ENCODE peak calls at places on chromosome 17, in nine cellular contexts. K is vagina, P is Panc1, S is prostate gland, U is upper lobe of left lung, T is GM23338, D is HCT116, C is HL-60, V is stomach. A is an unnamed sample.

GRCh38 chr17:12357600-12357999 is 308.1 kb upstream of the MYOCD start:
- DNase-seq in U (no peak), D (no peak), S (no peak), T (no peak), V (no peak), C (no peak), P (no peak), K (no peak), A (no peak)

GRCh38 chr17:15123593-15124590 is 141.2 kb downstream of the PMP22 start:
- DNase-seq in U (no peak), D (no peak), C (no peak), T (no peak), P (no peak), K (no peak), S (no peak), V (no peak), A (no peak)

GRCh38 chr17:42953669-42954068 is 10.6 kb downstream of the AARSD1 start:
- DNase-seq in S (peak; percentile 60), T (no peak), U (no peak), D (no peak), C (no peak), K (no peak), P (no peak), V (peak; percentile 84), A (no peak)

GRCh38 chr17:8741771-8742170 is 2.9 kb downstream of the CCDC42 start:
- DNase-seq in T (no peak), P (no peak), D (no peak), K (no peak), S (no peak), U (no peak), V (no peak), C (no peak), A (no peak)

GRCh38 chr17:37305406-37305905 is 70.3 kb upstream of the C17orf78 start:
- DNase-seq in V (no peak), P (no peak), S (no peak), K (no peak), U (no peak), T (no peak), C (no peak), D (no peak), A (no peak)

GRCh38 chr17:31511176-31511540 is 119.7 kb downstream of the RAB11FIP4 start:
- DNase-seq in V (peak; percentile 90), S (no peak), U (no peak), K (no peak), C (no peak), T (no peak), P (no peak), D (no peak), A (no peak)

GRCh38 chr17:45131616-45132301 is 556 bp downstream of the PLCD3 start:
- DNase-seq in V (peak; percentile 48), K (no peak), S (no peak), U (no peak), D (no peak), C (peak; percentile 19), P (no peak), T (peak; percentile 86), A (no peak)

GRCh38 chr17:79009397-79010303 is at the start of gene CANT1:
- DNase-seq in P (no peak), S (peak; percentile 71), K (no peak), U (peak; percentile 85), V (peak; percentile 85), C (peak; percentile 77), D (peak; percentile 56), T (peak; percentile 92), A (peak; percentile 62)

GRCh38 chr17:19645608-19646250 is 2.8 kb upstream of the ALDH3A2 start:
- DNase-seq in P (no peak), C (peak; percentile 59), U (peak; percentile 43), S (no peak), V (no peak), T (peak; percentile 81), K (no peak), D (no peak), A (no peak)

GRCh38 chr17:38871247-38871991 is 1.6 kb downstream of the LASP1 start:
- DNase-seq in P (no peak), U (peak; percentile 93), D (no peak), S (peak; percentile 21), K (no peak), C (peak; percentile 85), V (peak; percentile 76), T (peak; percentile 65), A (peak; percentile 54)

GRCh38 chr17:41527076-41528023 is 758 bp downstream of the KRT19 start:
- DNase-seq in V (peak; percentile 44), T (peak; percentile 64), K (no peak), D (no peak), U (peak; percentile 70), P (no peak), C (no peak), S (no peak), A (no peak)

GRCh38 chr17:72631568-72631967 is 460.9 kb downstream of the SLC39A11 start:
- DNase-seq in T (no peak), S (no peak), C (no peak), K (no peak), V (no peak), D (no peak), P (no peak), U (no peak), A (no peak)

GRCh38 chr17:550776-551175 is 163.9 kb downstream of the VPS53 start:
- DNase-seq in U (no peak), T (no peak), V (no peak), C (no peak), S (no peak), P (no peak), D (no peak), K (no peak), A (no peak)

GRCh38 chr17:17711708-17712141 is 30.5 kb downstream of the RAI1 start:
- DNase-seq in T (peak; percentile 52), U (peak; percentile 65), V (peak; percentile 55), S (no peak), K (no peak), C (no peak), D (no peak), P (no peak), A (no peak)

GRCh38 chr17:42675348-42675983 is 1.3 kb downstream of the PLEKHH3 start:
- DNase-seq in P (no peak), K (no peak), S (peak; percentile 26), V (peak; percentile 77), U (no peak), C (no peak), D (no peak), T (peak; percentile 70), A (no peak)

GRCh38 chr17:76382803-76383644 is 1.4 kb upstream of the SPHK1 start:
- DNase-seq in D (no peak), K (no peak), C (peak; percentile 61), T (peak; percentile 87), S (peak; percentile 69), P (no peak), V (peak; percentile 50), U (peak; percentile 38), A (no peak)

GRCh38 chr17:40303706-40304450 is 5.1 kb upstream of the RARA start:
- DNase-seq in V (no peak), T (no peak), C (no peak), D (no peak), P (no peak), K (no peak), U (no peak), S (no peak), A (no peak)

GRCh38 chr17:40559954-40560591 is 5.2 kb downstream of the CCR7 start:
- DNase-seq in D (peak; percentile 79), T (peak; percentile 95), K (peak; percentile 97), C (peak; percentile 77), P (peak; percentile 81), V (peak; percentile 92), S (peak; percentile 93), U (peak; percentile 93), A (peak; percentile 95)

DNA sequence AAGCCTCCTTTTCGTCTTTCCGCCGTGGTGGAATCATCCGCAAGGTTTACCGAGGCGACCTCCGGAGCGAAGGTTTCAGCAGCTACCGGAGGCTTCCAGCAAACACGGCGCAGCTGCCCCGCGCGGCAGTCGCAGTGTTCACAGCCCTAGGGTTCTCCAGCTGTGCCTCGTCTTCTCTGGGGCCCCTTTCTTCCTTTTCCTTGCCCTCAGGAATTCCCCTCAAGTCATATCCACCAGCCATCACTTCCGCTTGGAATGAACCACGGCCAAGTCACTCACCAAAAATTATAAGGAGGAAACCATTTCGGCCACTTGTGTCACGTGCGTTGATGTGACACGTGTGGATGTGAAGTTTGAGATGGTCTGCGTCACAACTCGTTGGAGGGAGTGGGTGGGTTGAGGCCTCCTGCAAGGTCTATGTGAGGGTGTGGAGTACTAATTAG is 636 bp upstream of the ERN1 start:
- DNase-seq in U (peak; percentile 79), C (no peak), S (no peak), V (no peak), T (no peak), K (peak; percentile 94), P (no peak), D (no peak), A (no peak)
- TF ChIP-seq POLR2AphosphoS5 in U (peak; percentile 3), C (no peak), S (no peak), V (no peak), T (no peak), K (peak; percentile 40), P (no peak), D (no peak), A (no peak)

GRCh38 chr17:50273654-50274040 is 619 bp upstream of the TMEM92 start:
- DNase-seq in P (no peak), U (no peak), C (no peak), V (no peak), T (no peak), D (no peak), S (no peak), K (no peak), A (no peak)
- H3K4me3 ChIP-seq in P (no peak overlapping the region), U (peak overlapping the region; percentile 60), C (peak overlapping the region; percentile 48), V (peak overlapping the region; percentile 73), T (peak overlapping the region; percentile 82), D (peak overlapping the region; percentile 62), S (no peak overlapping the region), K (no peak overlapping the region), A (no peak overlapping the region)

GRCh38 chr17:50919321-50920040 is 53.3 kb upstream of the TOB1 start:
- DNase-seq in V (peak; percentile 96), P (no peak), U (peak; percentile 93), C (peak; percentile 74), D (no peak), S (peak; percentile 96), T (peak; percentile 81), K (no peak), A (peak; percentile 97)
- TF ChIP-seq POLR2AphosphoS5 in V (peak; percentile 72), P (no peak), U (no peak), C (no peak), D (no peak), S (peak; percentile 92), T (no peak), K (peak; percentile 56), A (peak; percentile 66)

GRCh38 chr17:56593741-56594527 is 435 bp downstream of the NOG start:
- DNase-seq in K (no peak), P (no peak), C (peak; percentile 73), D (no peak), U (peak; percentile 50), S (peak; percentile 59), V (peak; percentile 56), T (peak; percentile 45), A (peak; percentile 35)

GRCh38 chr17:56596741-56597494 is 3.4 kb downstream of the NOG start:
- DNase-seq in V (no peak), K (no peak), U (no peak), S (no peak), C (no peak), P (no peak), D (no peak), T (peak; percentile 67), A (no peak)

GRCh38 chr17:56593073-56593740 is at the start of gene NOG:
- DNase-seq in C (peak; percentile 52), U (peak; percentile 38), P (no peak), V (no peak), T (peak; percentile 81), S (peak; percentile 29), K (no peak), D (no peak), A (no peak)

GRCh38 chr17:56595831-56596740 is 2.6 kb downstream of the NOG start:
- DNase-seq in C (no peak), K (no peak), T (peak; percentile 74), V (no peak), U (no peak), S (no peak), D (no peak), P (no peak), A (no peak)

GRCh38 chr17:56594528-56595418 is 1.3 kb downstream of the NOG start:
- DNase-seq in S (no peak), C (peak; percentile 48), K (no peak), V (no peak), U (no peak), P (no peak), D (no peak), T (peak; percentile 68), A (no peak)
- H3K4me3 ChIP-seq in S (peak overlapping the region; percentile 42), C (peak overlapping the region; percentile 53), K (peak overlapping the region; percentile 70), V (peak overlapping the region; percentile 52), U (peak overlapping the region; percentile 59), P (peak overlapping the region; percentile 87), D (peak overlapping the region; percentile 71), T (peak overlapping the region; percentile 89), A (peak overlapping the region; percentile 46)

A was measured in breast epithelium.